ENCODE peak calls at places on chromosomes 1 and 21, in nine cellular contexts. L is GM20000, W is cardiac muscle cell, T is head of caudate nucleus, Z is neural progenitor cell, Q is fibroblast of lung, G is lower lobe of right lung, E is astrocyte of the spinal cord, C is kidney. H is an unnamed sample.

GRCh38 chr1:117843791-117844190 is 85.6 kb downstream of the GDAP2 start:
- DNase-seq in E (peak), Z (no peak), T (no peak), L (no peak), G (no peak), C (no peak), Q (no peak), W (no peak), H (no peak)

GRCh38 chr21:44887126-44887806 is 13.8 kb upstream of the PTTG1IP start:
- DNase-seq in L (no peak), G (no peak), C (no peak), Z (no peak), Q (no peak), T (no peak), E (no peak), W (no peak), H (no peak)

GRCh38 chr1:243568793-243569192 is 281.2 kb downstream of the AKT3 start:
- DNase-seq in G (no peak), T (no peak), L (no peak), C (no peak), E (peak), Z (no peak), Q (peak), W (no peak), H (no peak)

GRCh38 chr21:41120997-41121396 is 47.0 kb upstream of the BACE2 start:
- DNase-seq in W (no peak), C (no peak), E (no peak), T (no peak), L (no peak), Q (no peak), G (no peak), Z (no peak), H (no peak)

GRCh38 chr1:181175356-181175755 is 86.9 kb downstream of the IER5 start:
- DNase-seq in Q (no peak), W (no peak), L (no peak), E (no peak), C (no peak), G (no peak), Z (no peak), T (no peak), H (no peak)

GRCh38 chr1:221783437-221783836 is 41.5 kb upstream of the DUSP10 start:
- DNase-seq in E (no peak), G (no peak), Z (no peak), L (no peak), T (no peak), Q (no peak), C (no peak), W (no peak), H (no peak)

GRCh38 chr1:2266301-2266967 is 38.3 kb downstream of the SKI start:
- DNase-seq in C (peak), L (no peak), E (no peak), Q (no peak), Z (no peak), G (no peak), W (peak), T (no peak), H (no peak)

GRCh38 chr1:48021792-48022191 is 24.6 kb upstream of the TRABD2B start:
- DNase-seq in L (no peak), Z (no peak), T (no peak), G (no peak), W (no peak), E (no peak), C (no peak), Q (no peak), H (no peak)

GRCh38 chr21:44052830-44053226 is 40.7 kb downstream of the TRAPPC10 start:
- DNase-seq in Q (no peak), Z (no peak), E (no peak), G (no peak), W (no peak), T (peak), C (no peak), L (no peak), H (no peak)

GRCh38 chr1:230739564-230739963 is 7.6 kb upstream of the CAPN9 start:
- DNase-seq in W (no peak), Z (no peak), L (no peak), E (no peak), C (no peak), Q (no peak), G (no peak), T (no peak), H (no peak)

GRCh38 chr1:21633992-21634475 is 35.1 kb downstream of the RAP1GAP start:
- DNase-seq in T (no peak), G (peak), W (no peak), C (no peak), L (no peak), Q (no peak), Z (no peak), E (no peak), H (no peak)